ENCODE peak calls at places on chromosomes 5 and 9, in eight cellular contexts. One of them, this sample, is unnamed.

GRCh38 chr5:13866792-13867191 is 77.7 kb downstream of the DNAH5 start:
- DNase-seq in sigmoid colon: no peak
- DNase-seq in HL-60: no peak
- DNase-seq in Panc1: no peak
- DNase-seq in spleen: no peak
- DNase-seq in transverse colon: no peak
- DNase-seq in GM12878: no peak
- DNase-seq in GM23338: peak
- DNase-seq in this sample: no peak

GRCh38 chr5:88049156-88049555 is 219.5 kb downstream of the TMEM161B start:
- DNase-seq in GM12878: no peak
- DNase-seq in sigmoid colon: no peak
- DNase-seq in HL-60: no peak
- DNase-seq in Panc1: no peak
- DNase-seq in transverse colon: no peak
- DNase-seq in GM23338: no peak
- DNase-seq in spleen: no peak
- DNase-seq in this sample: no peak

GRCh38 chr5:81336528-81336927 is 35.1 kb downstream of the ZCCHC9 start:
- DNase-seq in spleen: no peak
- DNase-seq in HL-60: no peak
- DNase-seq in GM12878: no peak
- DNase-seq in Panc1: no peak
- DNase-seq in sigmoid colon: no peak
- DNase-seq in transverse colon: no peak
- DNase-seq in GM23338: no peak
- DNase-seq in this sample: no peak

GRCh38 chr5:31153523-31153922 is 40.0 kb upstream of the CDH6 start:
- DNase-seq in GM12878: no peak
- DNase-seq in sigmoid colon: no peak
- DNase-seq in transverse colon: no peak
- DNase-seq in spleen: no peak
- DNase-seq in HL-60: no peak
- DNase-seq in GM23338: no peak
- DNase-seq in Panc1: no peak
- DNase-seq in this sample: no peak

GRCh38 chr5:78162253-78162862 is 132.1 kb downstream of the AP3B1 start:
- DNase-seq in transverse colon: no peak
- DNase-seq in GM23338: peak
- DNase-seq in Panc1: no peak
- DNase-seq in HL-60: no peak
- DNase-seq in sigmoid colon: no peak
- DNase-seq in GM12878: no peak
- DNase-seq in spleen: no peak
- DNase-seq in this sample: no peak

GRCh38 chr9:114869845-114870244 is 60.5 kb downstream of the TNFSF8 start:
- DNase-seq in HL-60: no peak
- DNase-seq in transverse colon: peak
- DNase-seq in Panc1: no peak
- DNase-seq in spleen: peak
- DNase-seq in GM12878: no peak
- DNase-seq in GM23338: peak
- DNase-seq in sigmoid colon: no peak
- DNase-seq in this sample: no peak

GRCh38 chr9:126722252-126722921 is 82.5 kb upstream of the ZBTB43 start:
- DNase-seq in sigmoid colon: peak
- DNase-seq in GM12878: peak
- DNase-seq in transverse colon: peak
- DNase-seq in spleen: peak
- DNase-seq in HL-60: peak
- DNase-seq in Panc1: no peak
- DNase-seq in GM23338: peak
- DNase-seq in this sample: peak

GRCh38 chr5:146645382-146645781 is 129.4 kb upstream of the GPR151 start:
- DNase-seq in spleen: no peak
- DNase-seq in GM12878: no peak
- DNase-seq in transverse colon: no peak
- DNase-seq in GM23338: peak
- DNase-seq in sigmoid colon: no peak
- DNase-seq in HL-60: no peak
- DNase-seq in Panc1: no peak
- DNase-seq in this sample: no peak

GRCh38 chr5:160473736-160474483 is 52.3 kb downstream of the PTTG1 start:
- DNase-seq in HL-60: no peak
- DNase-seq in sigmoid colon: no peak
- DNase-seq in Panc1: no peak
- DNase-seq in GM23338: no peak
- DNase-seq in spleen: no peak
- DNase-seq in transverse colon: no peak
- DNase-seq in GM12878: no peak
- DNase-seq in this sample: no peak

GRCh38 chr9:91611582-91611981 is 187.9 kb upstream of the NFIL3 start:
- DNase-seq in sigmoid colon: no peak
- DNase-seq in Panc1: no peak
- DNase-seq in HL-60: no peak
- DNase-seq in transverse colon: no peak
- DNase-seq in GM23338: no peak
- DNase-seq in GM12878: no peak
- DNase-seq in spleen: no peak
- DNase-seq in this sample: no peak

GRCh38 chr9:123568691-123569342 is 212.8 kb downstream of the CRB2 start:
- DNase-seq in GM12878: no peak
- DNase-seq in GM23338: no peak
- DNase-seq in spleen: no peak
- DNase-seq in Panc1: no peak
- DNase-seq in transverse colon: no peak
- DNase-seq in HL-60: no peak
- DNase-seq in sigmoid colon: no peak
- DNase-seq in this sample: no peak

GRCh38 chr9:115263731-115264130 is 145.8 kb upstream of the TNC start:
- DNase-seq in GM23338: no peak
- DNase-seq in spleen: no peak
- DNase-seq in GM12878: no peak
- DNase-seq in transverse colon: no peak
- DNase-seq in sigmoid colon: no peak
- DNase-seq in Panc1: no peak
- DNase-seq in HL-60: no peak
- DNase-seq in this sample: no peak

GRCh38 chr5:138029501-138029900 is 3.4 kb downstream of the FAM13B start:
- DNase-seq in HL-60: no peak
- DNase-seq in spleen: no peak
- DNase-seq in transverse colon: no peak
- DNase-seq in GM23338: no peak
- DNase-seq in GM12878: no peak
- DNase-seq in sigmoid colon: no peak
- DNase-seq in Panc1: no peak
- DNase-seq in this sample: no peak

GRCh38 chr5:133928690-133929393 is 39.6 kb downstream of the C5orf15 start:
- DNase-seq in spleen: no peak
- DNase-seq in sigmoid colon: no peak
- DNase-seq in transverse colon: no peak
- DNase-seq in HL-60: no peak
- DNase-seq in Panc1: no peak
- DNase-seq in GM12878: no peak
- DNase-seq in GM23338: no peak
- DNase-seq in this sample: no peak

GRCh38 chr9:82797539-82797938 is 265.4 kb downstream of the RASEF start:
- DNase-seq in HL-60: no peak
- DNase-seq in sigmoid colon: no peak
- DNase-seq in Panc1: no peak
- DNase-seq in GM23338: no peak
- DNase-seq in GM12878: no peak
- DNase-seq in spleen: no peak
- DNase-seq in transverse colon: peak
- DNase-seq in this sample: no peak

GRCh38 chr5:110072646-110073045 is 382.9 kb downstream of the MAN2A1 start:
- DNase-seq in Panc1: no peak
- DNase-seq in transverse colon: no peak
- DNase-seq in HL-60: no peak
- DNase-seq in GM23338: no peak
- DNase-seq in spleen: no peak
- DNase-seq in GM12878: no peak
- DNase-seq in sigmoid colon: no peak
- DNase-seq in this sample: no peak

GRCh38 chr5:141878771-141879759 is 855 bp upstream of the PCDH1 start:
- DNase-seq in GM12878: peak
- DNase-seq in HL-60: peak
- DNase-seq in GM23338: peak
- DNase-seq in spleen: peak
- DNase-seq in sigmoid colon: peak
- DNase-seq in Panc1: peak
- DNase-seq in transverse colon: peak
- DNase-seq in this sample: peak
- TF ChIP-seq POLR2AphosphoS5 in GM12878: no peak
- TF ChIP-seq POLR2AphosphoS5 in HL-60: no peak
- TF ChIP-seq POLR2AphosphoS5 in GM23338: peak
- TF ChIP-seq POLR2AphosphoS5 in spleen: peak
- TF ChIP-seq POLR2AphosphoS5 in sigmoid colon: peak
- TF ChIP-seq POLR2AphosphoS5 in Panc1: no peak
- TF ChIP-seq POLR2AphosphoS5 in transverse colon: peak
- TF ChIP-seq POLR2AphosphoS5 in this sample: peak

GRCh38 chr5:54516051-54516645 is 1.4 kb upstream of the SNX18 start:
- DNase-seq in HL-60: no peak
- DNase-seq in Panc1: no peak
- DNase-seq in spleen: no peak
- DNase-seq in sigmoid colon: no peak
- DNase-seq in GM12878: no peak
- DNase-seq in GM23338: no peak
- DNase-seq in transverse colon: no peak
- DNase-seq in this sample: no peak

GRCh38 chr5:54517174-54517511 is 416 bp upstream of the SNX18 start:
- DNase-seq in HL-60: no peak
- DNase-seq in GM12878: no peak
- DNase-seq in GM23338: no peak
- DNase-seq in spleen: no peak
- DNase-seq in Panc1: peak
- DNase-seq in sigmoid colon: no peak
- DNase-seq in transverse colon: peak
- DNase-seq in this sample: no peak

GRCh38 chr5:54514269-54514668 is 3.3 kb upstream of the SNX18 start:
- DNase-seq in GM23338: peak
- DNase-seq in sigmoid colon: no peak
- DNase-seq in HL-60: no peak
- DNase-seq in Panc1: no peak
- DNase-seq in spleen: no peak
- DNase-seq in GM12878: no peak
- DNase-seq in transverse colon: no peak
- DNase-seq in this sample: no peak

GRCh38 chr5:54515634-54516033 is 1.9 kb upstream of the SNX18 start:
- DNase-seq in Panc1: no peak
- DNase-seq in transverse colon: no peak
- DNase-seq in HL-60: no peak
- DNase-seq in GM23338: no peak
- DNase-seq in sigmoid colon: no peak
- DNase-seq in GM12878: no peak
- DNase-seq in spleen: no peak
- DNase-seq in this sample: no peak

DNA sequence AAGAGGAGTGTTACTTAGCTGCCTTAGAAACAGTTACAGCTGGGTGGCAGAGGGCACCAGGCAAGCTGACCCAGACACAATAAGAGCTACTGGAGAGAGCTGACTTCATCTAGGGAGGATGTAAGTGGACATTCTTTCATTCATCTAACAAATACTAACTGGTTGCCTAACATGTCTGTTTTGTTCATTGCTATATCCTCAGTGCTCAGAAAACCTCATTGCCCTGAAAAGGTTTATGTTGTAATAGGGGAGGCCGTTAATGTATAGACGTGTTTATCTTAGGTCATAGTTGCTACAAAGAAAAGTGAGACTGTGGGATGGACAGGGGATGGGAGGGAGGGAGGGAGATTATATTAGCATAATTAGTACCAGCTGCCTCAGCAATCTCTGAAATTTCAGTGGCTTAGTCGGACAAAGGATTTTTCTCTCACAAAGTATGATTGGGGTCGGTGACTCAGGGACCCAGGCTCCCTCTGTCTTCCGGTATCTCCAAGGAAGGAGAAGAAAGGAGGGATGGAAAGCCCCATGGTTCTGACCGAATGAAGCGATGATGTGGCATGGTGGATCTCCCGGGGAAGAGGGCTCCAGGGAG is 2.6 kb upstream of the SNX18 start:
- DNase-seq in Panc1: no peak
- DNase-seq in GM12878: no peak
- DNase-seq in sigmoid colon: no peak
- DNase-seq in spleen: no peak
- DNase-seq in GM23338: no peak
- DNase-seq in transverse colon: no peak
- DNase-seq in HL-60: no peak
- DNase-seq in this sample: no peak
- H3K27ac ChIP-seq in Panc1: no peak
- H3K27ac ChIP-seq in GM12878: no peak
- H3K27ac ChIP-seq in sigmoid colon: no peak
- H3K27ac ChIP-seq in spleen: no peak
- H3K27ac ChIP-seq in GM23338: no peak
- H3K27ac ChIP-seq in transverse colon: no peak
- H3K27ac ChIP-seq in HL-60: no peak
- H3K27ac ChIP-seq in this sample: peak

GRCh38 chr5:57186194-57186593 is 12.3 kb downstream of the GPBP1 start:
- DNase-seq in GM12878: no peak
- DNase-seq in HL-60: no peak
- DNase-seq in spleen: no peak
- DNase-seq in GM23338: no peak
- DNase-seq in Panc1: no peak
- DNase-seq in transverse colon: no peak
- DNase-seq in sigmoid colon: no peak
- DNase-seq in this sample: no peak
- H3K4me3 ChIP-seq in GM12878: no peak
- H3K4me3 ChIP-seq in HL-60: no peak
- H3K4me3 ChIP-seq in spleen: no peak
- H3K4me3 ChIP-seq in GM23338: no peak
- H3K4me3 ChIP-seq in Panc1: no peak
- H3K4me3 ChIP-seq in transverse colon: no peak
- H3K4me3 ChIP-seq in sigmoid colon: no peak
- H3K4me3 ChIP-seq in this sample: no peak

GRCh38 chr9:108568093-108568492 is 287.7 kb downstream of the ACTL7B start:
- DNase-seq in HL-60: no peak
- DNase-seq in GM23338: no peak
- DNase-seq in GM12878: no peak
- DNase-seq in sigmoid colon: no peak
- DNase-seq in transverse colon: no peak
- DNase-seq in spleen: no peak
- DNase-seq in Panc1: no peak
- DNase-seq in this sample: no peak

GRCh38 chr9:108567571-108567970 is 288.2 kb downstream of the ACTL7B start:
- DNase-seq in sigmoid colon: no peak
- DNase-seq in transverse colon: no peak
- DNase-seq in GM23338: no peak
- DNase-seq in spleen: no peak
- DNase-seq in HL-60: no peak
- DNase-seq in Panc1: no peak
- DNase-seq in GM12878: no peak
- DNase-seq in this sample: no peak

GRCh38 chr9:108562176-108562575 is 293.6 kb downstream of the ACTL7B start:
- DNase-seq in GM12878: no peak
- DNase-seq in sigmoid colon: no peak
- DNase-seq in HL-60: no peak
- DNase-seq in transverse colon: no peak
- DNase-seq in GM23338: no peak
- DNase-seq in spleen: no peak
- DNase-seq in Panc1: no peak
- DNase-seq in this sample: no peak

GRCh38 chr9:108569624-108570023 is 286.2 kb downstream of the ACTL7B start:
- DNase-seq in GM23338: no peak
- DNase-seq in Panc1: no peak
- DNase-seq in GM12878: no peak
- DNase-seq in sigmoid colon: no peak
- DNase-seq in spleen: no peak
- DNase-seq in HL-60: no peak
- DNase-seq in transverse colon: no peak
- DNase-seq in this sample: peak

GRCh38 chr9:108565651-108566378 is 290.0 kb downstream of the ACTL7B start:
- DNase-seq in transverse colon: peak
- DNase-seq in spleen: no peak
- DNase-seq in HL-60: peak
- DNase-seq in Panc1: peak
- DNase-seq in GM23338: peak
- DNase-seq in sigmoid colon: peak
- DNase-seq in GM12878: peak
- DNase-seq in this sample: peak
- TF ChIP-seq POLR2AphosphoS5 in transverse colon: no peak
- TF ChIP-seq POLR2AphosphoS5 in spleen: no peak
- TF ChIP-seq POLR2AphosphoS5 in HL-60: no peak
- TF ChIP-seq POLR2AphosphoS5 in Panc1: no peak
- TF ChIP-seq POLR2AphosphoS5 in GM23338: no peak
- TF ChIP-seq POLR2AphosphoS5 in sigmoid colon: no peak
- TF ChIP-seq POLR2AphosphoS5 in GM12878: no peak
- TF ChIP-seq POLR2AphosphoS5 in this sample: peak